ENCODE peak calls at places on chromosomes 3 and 15, in six cellular contexts. W is H1, V is K562, S is HCT116, H is GM12878, I is HepG2. N is an unnamed sample.

GRCh38 chr15:89127054-89127702 is 38.9 kb downstream of the ABHD2 start:
- DNase-seq in W (no peak), V (no peak), S (no peak), H (no peak), I (no peak), N (no peak)

GRCh38 chr3:46674031-46674592 is 19.4 kb downstream of the ALS2CL start:
- DNase-seq in W (no peak), V (no peak), S (no peak), H (no peak), I (peak), N (peak)

GRCh38 chr15:39171944-39172368 is 408.9 kb upstream of the THBS1 start:
- DNase-seq in W (peak), V (peak), S (peak), H (peak), I (peak), N (peak)

GRCh38 chr15:70252056-70252935 is 154.6 kb upstream of the TLE3 start:
- DNase-seq in W (no peak), V (no peak), S (no peak), H (no peak), I (no peak), N (no peak)

GRCh38 chr3:57856675-57857074 is 100.6 kb downstream of the SLMAP start:
- DNase-seq in W (no peak), V (peak), S (no peak), H (no peak), I (no peak), N (no peak)

GRCh38 chr3:64530434-64531049 is 157.3 kb downstream of the ADAMTS9 start:
- DNase-seq in W (peak), V (peak), S (peak), H (no peak), I (peak), N (peak)

GRCh38 chr15:83571820-83572707 is 81.9 kb upstream of the ADAMTSL3 start:
- DNase-seq in W (peak), V (peak), S (peak), H (no peak), I (no peak), N (no peak)

GRCh38 chr3:177827517-177828249 is 630.4 kb upstream of the TBL1XR1 start:
- DNase-seq in W (no peak), V (no peak), S (no peak), H (no peak), I (peak), N (no peak)

GRCh38 chr3:31634485-31634884 is 101.8 kb downstream of the STT3B start:
- DNase-seq in W (no peak), V (no peak), S (no peak), H (no peak), I (no peak), N (no peak)

GRCh38 chr3:73762855-73763254 is 138.1 kb upstream of the PDZRN3 start:
- DNase-seq in W (peak), V (no peak), S (no peak), H (no peak), I (no peak), N (peak)

GRCh38 chr15:99507732-99508571 is 57.8 kb upstream of the MEF2A start:
- DNase-seq in W (no peak), V (no peak), S (no peak), H (no peak), I (no peak), N (no peak)

GRCh38 chr3:64422192-64422591 is 196.9 kb upstream of the PRICKLE2 start:
- DNase-seq in W (no peak), V (no peak), S (no peak), H (no peak), I (no peak), N (no peak)

GRCh38 chr15:73981761-73982222 is 10.3 kb downstream of the STOML1 start:
- DNase-seq in W (no peak), V (no peak), S (no peak), H (no peak), I (no peak), N (no peak)

GRCh38 chr15:55279100-55279745 is 10.4 kb downstream of the RAB27A start:
- DNase-seq in W (no peak), V (no peak), S (no peak), H (no peak), I (no peak), N (no peak)

GRCh38 chr3:25831578-25831977 is 41.7 kb downstream of the OXSM start:
- DNase-seq in W (no peak), V (no peak), S (peak), H (no peak), I (no peak), N (no peak)

GRCh38 chr3:100297784-100298183 is 36.8 kb upstream of the NIT2 start:
- DNase-seq in W (no peak), V (no peak), S (no peak), H (no peak), I (no peak), N (no peak)

GRCh38 chr15:101217446-101217845 is 34.4 kb downstream of the CHSY1 start:
- DNase-seq in W (no peak), V (no peak), S (no peak), H (no peak), I (peak), N (no peak)

GRCh38 chr3:121654493-121655385 is 6.0 kb downstream of the HCLS1 start:
- DNase-seq in W (no peak), V (no peak), S (no peak), H (peak), I (no peak), N (no peak)

DNA sequence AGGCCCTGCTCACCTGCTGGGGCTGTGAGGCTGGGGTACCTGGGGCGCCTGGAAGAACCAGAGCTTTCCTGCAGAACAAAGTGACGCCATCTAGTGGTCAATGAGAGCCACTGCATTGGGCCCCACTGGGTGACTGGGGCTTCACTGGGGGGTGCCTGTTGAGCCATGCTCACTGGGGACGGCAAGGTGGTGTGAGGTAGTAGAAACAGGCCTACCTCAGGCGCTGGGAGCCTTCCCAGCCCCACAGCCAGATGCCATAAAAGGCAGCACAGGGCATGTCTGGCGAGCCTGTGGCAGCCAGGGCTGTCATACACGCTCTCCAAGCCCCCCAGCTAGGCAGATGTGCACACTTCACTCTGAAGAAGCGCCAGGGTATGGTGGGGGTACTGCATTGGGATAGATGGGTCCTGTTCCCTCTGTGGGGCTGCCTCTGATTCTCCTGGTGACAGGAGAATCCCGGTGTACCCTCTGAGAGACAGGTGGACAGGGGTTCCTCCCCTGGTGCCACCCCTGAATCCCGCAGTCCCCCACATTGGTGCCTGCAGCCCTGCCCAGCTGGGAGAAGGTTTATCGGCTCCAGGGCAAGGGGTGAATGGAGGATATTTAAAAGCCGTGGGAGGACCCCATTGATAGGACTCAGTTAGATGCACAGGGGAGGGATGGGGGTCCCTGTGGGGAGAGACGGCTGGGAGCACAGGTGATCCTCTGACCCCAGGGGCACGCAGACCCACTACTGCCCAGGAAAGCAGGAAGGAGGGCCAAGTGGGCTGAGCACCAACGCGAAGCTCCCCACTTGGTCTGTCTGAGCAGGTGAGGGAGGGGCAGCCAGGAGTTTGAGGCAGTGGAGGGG is 178.8 kb downstream of the NSMCE3 start:
- DNase-seq in W (peak), V (peak), S (peak), H (no peak), I (peak), N (peak)
- TF ChIP-seq ATF3 in W (no peak), V (no peak), S (no peak), H (no peak), I (no peak), N (no peak)

GRCh38 chr15:63449711-63450110 is 54.7 kb upstream of the USP3 start:
- DNase-seq in W (no peak), V (no peak), S (no peak), H (no peak), I (no peak), N (peak)

GRCh38 chr15:63450884-63451225 is 53.5 kb upstream of the USP3 start:
- DNase-seq in W (no peak), V (no peak), S (no peak), H (no peak), I (no peak), N (no peak)

GRCh38 chr15:63454812-63455211 is 49.6 kb upstream of the USP3 start:
- DNase-seq in W (no peak), V (no peak), S (no peak), H (no peak), I (no peak), N (no peak)

GRCh38 chr15:63453181-63453905 is 51.0 kb upstream of the USP3 start:
- DNase-seq in W (no peak), V (no peak), S (no peak), H (no peak), I (no peak), N (no peak)

DNA sequence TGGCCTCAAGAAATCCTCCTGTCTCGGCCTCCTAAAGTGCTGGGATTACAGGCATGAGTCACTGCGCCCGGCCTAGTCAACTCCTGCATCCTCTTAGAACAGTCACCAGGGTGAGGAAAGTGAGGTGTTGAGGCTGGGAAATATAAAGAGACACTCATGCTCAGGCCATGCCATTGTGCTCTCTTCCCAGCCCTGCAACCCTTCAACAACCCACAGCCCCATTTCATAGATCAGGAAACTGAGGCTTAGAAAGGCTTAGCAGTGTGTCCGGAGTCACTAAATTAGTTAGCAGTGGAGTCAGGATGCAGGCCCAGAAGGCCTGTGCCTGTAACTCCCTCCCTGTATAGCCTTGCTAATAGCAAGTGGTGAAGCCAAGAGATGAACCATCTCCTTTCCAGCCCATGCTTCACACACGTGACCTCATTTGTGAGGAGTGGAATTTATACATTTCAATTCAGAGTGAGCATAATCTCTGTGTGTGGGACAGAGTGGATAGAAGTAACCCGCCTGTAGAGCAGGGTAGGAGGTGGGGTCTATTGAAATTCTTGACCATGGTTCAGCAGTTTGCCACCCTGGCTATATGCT is 51.7 kb upstream of the USP3 start:
- DNase-seq in W (no peak), V (no peak), S (no peak), H (no peak), I (no peak), N (no peak)
- TF ChIP-seq ATF3 in W (no peak), V (no peak), S (no peak), H (no peak), I (no peak), N (no peak)

GRCh38 chr3:187963677-187964385 is 190.1 kb upstream of the LPP start:
- DNase-seq in W (no peak), V (no peak), S (no peak), H (no peak), I (no peak), N (no peak)

GRCh38 chr3:187960820-187961219 is 193.1 kb upstream of the LPP start:
- DNase-seq in W (no peak), V (no peak), S (no peak), H (no peak), I (no peak), N (no peak)

GRCh38 chr3:187958432-187959003 is 195.4 kb upstream of the LPP start:
- DNase-seq in W (no peak), V (no peak), S (no peak), H (no peak), I (no peak), N (no peak)

GRCh38 chr3:187963003-187963676 is 190.8 kb upstream of the LPP start:
- DNase-seq in W (no peak), V (no peak), S (no peak), H (no peak), I (no peak), N (no peak)

GRCh38 chr3:187961366-187961765 is 192.6 kb upstream of the LPP start:
- DNase-seq in W (no peak), V (no peak), S (no peak), H (no peak), I (no peak), N (no peak)
- TF ChIP-seq ATF3 in W (no peak), V (no peak), S (no peak), H (no peak), I (no peak), N (no peak)

GRCh38 chr3:43481325-43481860 is 140.4 kb downstream of the ANO10 start:
- DNase-seq in W (no peak), V (no peak), S (no peak), H (no peak), I (no peak), N (no peak)
- TF ChIP-seq ATF3 in W (no peak), V (no peak), S (no peak), H (no peak), I (no peak), N (no peak)

GRCh38 chr3:11803977-11804903 is 42.4 kb downstream of the TAMM41 start:
- DNase-seq in W (no peak), V (peak), S (peak), H (no peak), I (peak), N (peak)
- TF ChIP-seq ATF3 in W (no peak), V (no peak), S (no peak), H (no peak), I (no peak), N (no peak)

GRCh38 chr15:79315623-79316328 is 4.9 kb downstream of the TMED3 start:
- DNase-seq in W (no peak), V (no peak), S (no peak), H (no peak), I (no peak), N (no peak)
- TF ChIP-seq ATF3 in W (no peak), V (no peak), S (no peak), H (no peak), I (no peak), N (no peak)

DNA sequence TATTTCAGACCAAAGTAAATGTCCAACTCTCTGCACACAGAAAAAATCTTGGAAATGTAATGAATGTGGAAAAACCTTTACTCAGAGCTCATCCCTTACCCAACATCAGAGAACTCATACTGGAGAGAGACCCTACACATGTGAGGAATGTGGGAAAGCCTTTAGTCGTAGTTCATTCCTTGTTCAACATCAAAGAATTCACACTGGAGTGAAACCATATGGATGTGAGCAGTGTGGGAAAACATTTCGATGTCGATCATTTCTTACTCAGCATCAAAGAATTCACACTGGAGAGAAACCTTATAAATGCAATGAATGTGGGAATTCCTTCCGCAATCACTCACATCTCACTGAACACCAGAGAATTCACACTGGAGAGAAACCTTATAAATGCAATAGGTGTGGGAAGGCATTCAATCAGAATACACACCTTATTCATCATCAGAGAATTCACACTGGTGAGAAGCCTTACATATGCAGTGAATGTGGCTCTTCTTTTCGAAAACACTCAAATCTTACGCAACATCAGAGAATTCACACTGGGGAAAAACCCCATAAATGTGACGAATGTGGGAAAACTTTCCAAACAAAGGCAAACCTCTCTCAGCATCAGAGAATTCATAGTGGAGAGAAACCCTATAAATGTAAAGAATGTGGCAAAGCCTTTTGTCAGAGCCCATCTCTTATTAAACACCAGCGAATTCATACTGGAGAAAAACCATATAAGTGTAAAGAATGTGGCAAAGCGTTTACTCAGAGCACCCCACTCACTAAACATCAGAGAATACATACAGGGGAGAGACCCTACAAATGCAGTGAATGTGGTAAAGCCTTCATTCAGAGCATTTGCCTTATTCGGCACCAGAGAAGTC is 8.0 kb upstream of the ZNF501 start:
- DNase-seq in W (no peak), V (no peak), S (no peak), H (no peak), I (no peak), N (no peak)
- TF ChIP-seq ATF3 in W (no peak), V (no peak), S (no peak), H (no peak), I (no peak), N (no peak)